ENCODE peak calls at places on chromosomes 13 and 19, in four cellular contexts. One of them, this sample, is unnamed.
A peak's percentile ranks its signal among the peaks of the same experiment; 100 is the strongest.

GRCh38 chr13:30565658-30566057 is 52.1 kb upstream of the USPL1 start:
- DNase-seq in HepG2: no peak
- DNase-seq in WTC11: no peak
- DNase-seq in K562: no peak
- DNase-seq in this sample: no peak

GRCh38 chr13:26695360-26695705 is 65.3 kb downstream of the GPR12 start:
- DNase-seq in HepG2: no peak
- DNase-seq in WTC11: no peak
- DNase-seq in K562: no peak
- DNase-seq in this sample: no peak

GRCh38 chr19:29277107-29277506 is 64.2 kb upstream of the UQCRFS1 start:
- DNase-seq in HepG2: no peak
- DNase-seq in WTC11: peak; percentile 46
- DNase-seq in K562: peak; percentile 27
- DNase-seq in this sample: no peak

GRCh38 chr19:39154626-39155100 is 29.1 kb downstream of the PAK4 start:
- DNase-seq in HepG2: no peak
- DNase-seq in WTC11: peak; percentile 56
- DNase-seq in K562: peak; percentile 81
- DNase-seq in this sample: peak; percentile 24

GRCh38 chr19:38838208-38838985 is 6.8 kb upstream of the ECH1 start:
- DNase-seq in HepG2: no peak
- DNase-seq in WTC11: no peak
- DNase-seq in K562: no peak
- DNase-seq in this sample: no peak

GRCh38 chr19:13742756-13743155 is 21.6 kb upstream of the MRI1 start:
- DNase-seq in HepG2: no peak
- DNase-seq in WTC11: no peak
- DNase-seq in K562: no peak
- DNase-seq in this sample: no peak

GRCh38 chr13:95156208-95156607 is 145.0 kb downstream of the ABCC4 start:
- DNase-seq in HepG2: peak; percentile 6
- DNase-seq in WTC11: no peak
- DNase-seq in K562: no peak
- DNase-seq in this sample: no peak

GRCh38 chr13:78876915-78877549 is 218.1 kb upstream of the OBI1 start:
- DNase-seq in HepG2: no peak
- DNase-seq in WTC11: no peak
- DNase-seq in K562: no peak
- DNase-seq in this sample: no peak

GRCh38 chr13:51772781-51773180 is 31.2 kb downstream of the DHRS12 start:
- DNase-seq in HepG2: no peak
- DNase-seq in WTC11: no peak
- DNase-seq in K562: no peak
- DNase-seq in this sample: no peak
- TF ChIP-seq ELF4 in HepG2: no peak
- TF ChIP-seq ELF4 in WTC11: no peak
- TF ChIP-seq ELF4 in K562: no peak
- TF ChIP-seq ELF4 in this sample: no peak

GRCh38 chr13:28100149-28101121 is at the start of gene FLT3:
- DNase-seq in HepG2: no peak
- DNase-seq in WTC11: peak; percentile 73
- DNase-seq in K562: no peak
- DNase-seq in this sample: peak; percentile 72
- TF ChIP-seq ELF4 in HepG2: no peak
- TF ChIP-seq ELF4 in WTC11: peak; percentile 90
- TF ChIP-seq ELF4 in K562: no peak
- TF ChIP-seq ELF4 in this sample: no peak

GRCh38 chr19:46077815-46078167 is 37.0 kb upstream of the IGFL4 start:
- DNase-seq in HepG2: no peak
- DNase-seq in WTC11: no peak
- DNase-seq in K562: no peak
- DNase-seq in this sample: no peak

GRCh38 chr19:46080561-46080960 is 39.8 kb upstream of the IGFL4 start:
- DNase-seq in HepG2: no peak
- DNase-seq in WTC11: no peak
- DNase-seq in K562: no peak
- DNase-seq in this sample: no peak

GRCh38 chr19:46085888-46086287 is 38.6 kb downstream of the IGFL3 start:
- DNase-seq in HepG2: no peak
- DNase-seq in WTC11: no peak
- DNase-seq in K562: no peak
- DNase-seq in this sample: no peak

GRCh38 chr19:46082728-46083050 is 41.8 kb downstream of the IGFL3 start:
- DNase-seq in HepG2: no peak
- DNase-seq in WTC11: no peak
- DNase-seq in K562: no peak
- DNase-seq in this sample: no peak

DNA sequence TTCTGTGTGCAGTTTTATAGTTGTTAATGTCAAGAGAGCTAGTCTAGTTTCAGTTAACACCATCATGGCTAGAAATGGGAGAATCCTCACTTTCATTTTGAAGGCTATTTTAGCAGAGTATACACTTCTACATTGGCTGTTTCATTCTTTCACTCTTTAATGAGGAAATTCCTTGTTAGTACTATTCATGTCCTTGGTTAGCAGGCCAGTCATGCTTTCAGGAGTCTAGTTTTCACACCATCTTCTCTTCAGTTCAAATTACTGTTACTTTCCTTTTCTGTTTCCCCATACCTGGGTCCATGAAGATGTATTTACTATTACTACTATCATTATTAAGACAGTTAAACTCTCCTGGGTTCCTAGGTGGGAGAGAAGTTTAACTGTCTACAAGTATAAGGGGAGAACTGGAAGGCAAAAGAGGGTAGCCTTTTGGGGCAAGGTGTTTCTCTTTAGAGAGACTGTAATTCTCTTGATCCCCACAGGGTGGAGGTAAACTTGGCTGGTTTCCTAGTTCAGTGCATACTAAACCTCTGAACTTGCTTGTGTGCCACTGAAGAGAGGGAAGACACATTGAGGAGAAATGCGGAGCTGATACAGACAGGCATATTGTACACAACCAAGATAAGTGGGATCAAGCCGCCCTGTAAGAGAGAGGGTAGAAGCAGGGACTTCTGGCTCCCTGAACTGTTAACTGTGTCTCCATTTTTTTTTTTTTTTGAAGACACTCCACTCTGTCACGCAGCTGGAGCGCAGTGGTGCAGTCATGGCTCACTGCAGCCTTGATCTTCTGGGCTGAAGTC is 41.3 kb upstream of the IGFL4 start:
- DNase-seq in HepG2: peak; percentile 41
- DNase-seq in WTC11: no peak
- DNase-seq in K562: peak; percentile 33
- DNase-seq in this sample: peak; percentile 55
- TF ChIP-seq ELF4 in HepG2: no peak
- TF ChIP-seq ELF4 in WTC11: no peak
- TF ChIP-seq ELF4 in K562: no peak
- TF ChIP-seq ELF4 in this sample: no peak

DNA sequence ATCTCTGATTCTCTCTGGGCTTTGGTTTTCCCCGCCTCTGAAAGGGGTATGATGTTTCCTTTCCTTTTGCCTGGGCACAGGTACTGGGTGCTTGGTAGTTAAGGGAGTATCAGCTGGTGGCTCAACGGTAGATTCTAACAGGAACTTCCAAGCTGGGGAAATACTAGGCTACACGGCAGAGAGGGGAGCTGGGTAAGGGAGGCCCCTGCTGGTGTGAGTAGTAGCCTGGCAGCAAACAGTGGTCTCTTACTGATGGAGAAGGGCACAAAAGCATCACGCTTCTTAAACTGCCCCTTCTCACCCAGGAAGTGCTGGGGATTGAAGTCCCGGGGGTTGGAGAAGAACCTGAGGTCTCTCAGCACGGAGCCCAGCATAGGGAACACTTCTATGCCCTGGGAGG is 26.9 kb upstream of the CYP2A7 start:
- DNase-seq in HepG2: no peak
- DNase-seq in WTC11: no peak
- DNase-seq in K562: no peak
- DNase-seq in this sample: no peak
- TF ChIP-seq ELF4 in HepG2: no peak
- TF ChIP-seq ELF4 in WTC11: no peak
- TF ChIP-seq ELF4 in K562: no peak
- TF ChIP-seq ELF4 in this sample: no peak

DNA sequence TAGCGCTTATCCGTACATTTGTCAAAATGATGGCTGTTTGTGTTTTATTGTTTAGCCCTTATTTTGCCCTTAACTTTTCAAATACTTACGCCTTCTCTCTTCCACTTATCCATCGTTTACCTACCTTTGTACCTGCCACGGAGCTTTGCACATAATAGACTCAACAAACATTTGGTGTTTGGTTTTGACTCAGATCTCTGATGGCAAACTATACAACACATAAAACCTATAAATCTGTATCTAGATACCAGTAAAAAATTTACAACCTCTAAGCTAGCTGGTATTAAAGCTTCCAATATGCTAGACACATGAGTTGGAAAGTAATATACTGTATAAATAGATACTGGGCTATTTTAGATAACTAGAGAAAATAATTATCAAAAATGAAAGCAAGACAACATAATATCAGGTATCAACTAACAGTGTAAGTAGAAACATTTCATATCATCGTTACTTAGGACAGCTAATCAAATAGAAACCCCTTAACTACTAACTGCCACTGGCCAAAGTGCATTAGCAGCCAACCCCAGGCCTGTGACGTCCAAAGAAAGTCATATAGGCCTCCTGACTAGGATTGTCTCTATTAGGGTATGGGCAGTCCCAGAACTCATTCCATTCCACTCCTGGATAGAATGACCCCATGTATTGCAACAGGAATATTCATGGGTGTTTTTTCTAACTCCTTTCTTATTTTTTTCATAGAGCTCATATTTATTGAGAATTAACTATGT is 53.8 kb downstream of the KCTD12 start:
- DNase-seq in HepG2: no peak
- DNase-seq in WTC11: no peak
- DNase-seq in K562: no peak
- DNase-seq in this sample: no peak
- TF ChIP-seq ELF4 in HepG2: no peak
- TF ChIP-seq ELF4 in WTC11: no peak
- TF ChIP-seq ELF4 in K562: no peak
- TF ChIP-seq ELF4 in this sample: no peak

GRCh38 chr19:49682274-49682673 is 5.2 kb downstream of the PRMT1 start:
- DNase-seq in HepG2: no peak
- DNase-seq in WTC11: no peak
- DNase-seq in K562: no peak
- DNase-seq in this sample: no peak
- TF ChIP-seq ELF4 in HepG2: no peak
- TF ChIP-seq ELF4 in WTC11: no peak
- TF ChIP-seq ELF4 in K562: no peak
- TF ChIP-seq ELF4 in this sample: no peak

GRCh38 chr13:110576736-110577476 is 15.4 kb upstream of the RAB20 start:
- DNase-seq in HepG2: peak; percentile 91
- DNase-seq in WTC11: no peak
- DNase-seq in K562: no peak
- DNase-seq in this sample: no peak
- TF ChIP-seq ELF4 in HepG2: no peak
- TF ChIP-seq ELF4 in WTC11: no peak
- TF ChIP-seq ELF4 in K562: no peak
- TF ChIP-seq ELF4 in this sample: no peak

This sample was measured in HEK293T.